ENCODE peak calls at places on chromosomes 4 and X, in nine cellular contexts. O is AG09309, D is uterus, E is pancreas, G is tibial nerve, S is HFF-Myc, K is spleen, J is adrenal gland, P is neural progenitor cell. N is an unnamed sample.

GRCh38 chr4:40877081-40877480 is 127.3 kb downstream of the NSUN7 start:
- DNase-seq in D (no peak), S (no peak), O (no peak), J (peak), E (no peak), P (no peak), G (no peak), K (no peak), N (no peak)

GRCh38 chr4:4460759-4461158 is 73.9 kb downstream of the NSG1 start:
- DNase-seq in D (no peak), P (no peak), O (no peak), J (no peak), S (no peak), G (no peak), E (no peak), K (no peak), N (no peak)

GRCh38 chr4:82975792-82976191 is 34.8 kb downstream of the LIN54 start:
- DNase-seq in S (peak), O (no peak), D (no peak), P (no peak), G (no peak), K (no peak), J (no peak), E (no peak), N (no peak)

GRCh38 chr4:176569301-176569700 is 223.4 kb downstream of the VEGFC start:
- DNase-seq in G (no peak), S (no peak), J (no peak), O (no peak), E (no peak), D (no peak), K (no peak), P (no peak), N (no peak)

GRCh38 chr4:8681391-8681790 is 88.8 kb downstream of the CPZ start:
- DNase-seq in D (no peak), E (no peak), S (no peak), K (peak), G (peak), O (no peak), J (no peak), P (no peak), N (no peak)

GRCh38 chr4:8571702-8572685 is 8.2 kb upstream of the GPR78 start:
- DNase-seq in P (no peak), D (no peak), E (no peak), S (no peak), K (peak), J (no peak), G (no peak), O (no peak), N (no peak)

GRCh38 chr4:76194325-76194724 is 19.3 kb downstream of the SCARB2 start:
- DNase-seq in G (no peak), P (no peak), D (no peak), O (peak), E (no peak), K (no peak), J (peak), S (peak), N (no peak)

GRCh38 chr4:7656244-7656800 is 221.6 kb upstream of the PSAPL1 start:
- DNase-seq in D (no peak), S (no peak), K (peak), J (no peak), P (no peak), E (no peak), G (no peak), O (no peak), N (no peak)

GRCh38 chr4:144670776-144671175 is 24.8 kb downstream of the HHIP start:
- DNase-seq in G (no peak), O (no peak), P (no peak), E (no peak), K (no peak), J (no peak), S (no peak), D (no peak), N (no peak)

GRCh38 chr4:64341711-64342110 is 67.5 kb downstream of the TECRL start:
- DNase-seq in O (no peak), G (no peak), D (no peak), P (no peak), K (peak), S (no peak), J (peak), E (no peak), N (peak)

GRCh38 chr4:10623862-10624261 is 60.7 kb downstream of the CLNK start:
- DNase-seq in S (no peak), J (no peak), K (no peak), G (no peak), E (no peak), O (no peak), P (no peak), D (no peak), N (no peak)

GRCh38 chrX:13750204-13750603 is 15.7 kb downstream of the OFD1 start:
- DNase-seq in G (no peak), K (no peak), O (no peak), E (no peak), D (no peak), P (peak), J (no peak), S (no peak), N (no peak)

GRCh38 chr4:10747186-10747585 is 62.6 kb upstream of the CLNK start:
- DNase-seq in D (no peak), S (no peak), E (no peak), P (no peak), G (no peak), O (no peak), K (no peak), J (no peak), N (no peak)

GRCh38 chrX:2692221-2693122 is 1.4 kb downstream of the CD99 start:
- DNase-seq in K (peak), J (no peak), P (peak), O (no peak), D (no peak), S (no peak), E (no peak), G (no peak), N (no peak)

GRCh38 chrX:2693123-2693438 is 2.0 kb downstream of the CD99 start:
- DNase-seq in J (no peak), G (no peak), P (no peak), S (no peak), E (no peak), O (no peak), K (peak), D (no peak), N (no peak)

GRCh38 chrX:2691543-2692220 is 587 bp downstream of the CD99 start:
- DNase-seq in J (peak), G (peak), E (no peak), P (peak), O (no peak), S (no peak), D (peak), K (peak), N (no peak)

GRCh38 chrX:2694868-2695267 is 3.8 kb downstream of the CD99 start:
- DNase-seq in O (no peak), S (no peak), E (no peak), G (no peak), J (no peak), K (no peak), P (no peak), D (no peak), N (no peak)

GRCh38 chrX:2693526-2694002 is 2.5 kb downstream of the CD99 start:
- DNase-seq in O (no peak), D (no peak), E (no peak), J (no peak), P (no peak), K (peak), G (no peak), S (no peak), N (no peak)
- H3K4me3 ChIP-seq in O (peak), D (no peak), E (peak), J (no peak), P (no peak), K (no peak), G (no peak), S (peak), N (no peak)

GRCh38 chr4:16496501-16496900 is 270.2 kb upstream of the TAPT1 start:
- DNase-seq in E (no peak), D (no peak), S (peak), P (no peak), G (no peak), O (peak), K (no peak), J (peak), N (no peak)
- TF ChIP-seq CTCF in E (no peak), D (no peak), S (no peak), P (no peak), G (no peak), O (peak), K (no peak), J (peak), N (no peak)

GRCh38 chr4:137543650-137544049 is 11.4 kb upstream of the PCDH18 start:
- DNase-seq in E (no peak), G (no peak), K (no peak), S (no peak), O (no peak), D (no peak), J (no peak), P (no peak), N (no peak)
- H3K4me3 ChIP-seq in E (no peak), G (no peak), K (no peak), S (no peak), O (no peak), D (no peak), J (no peak), P (peak), N (no peak)

GRCh38 chrX:106874075-106874474 is 29.1 kb downstream of the RIPPLY1 start:
- DNase-seq in J (no peak), O (no peak), S (peak), K (no peak), P (peak), G (no peak), E (no peak), D (no peak), N (no peak)
- TF ChIP-seq CTCF in J (peak), O (peak), S (peak), K (peak), P (peak), G (peak), E (peak), D (peak), N (peak)

GRCh38 chrX:131066237-131066636 is 8.1 kb downstream of the ARHGAP36 start:
- DNase-seq in P (no peak), O (no peak), K (no peak), J (no peak), S (no peak), G (no peak), E (no peak), D (no peak), N (no peak)
- H3K4me3 ChIP-seq in P (no peak), O (no peak), K (no peak), J (no peak), S (no peak), G (no peak), E (no peak), D (no peak), N (no peak)

GRCh38 chr4:185134176-185134869 is 8.7 kb upstream of the SLC25A4 start:
- DNase-seq in D (no peak), K (no peak), S (no peak), P (peak), O (peak), E (no peak), J (no peak), G (no peak), N (no peak)
- TF ChIP-seq CTCF in D (peak), K (peak), S (peak), P (peak), O (peak), E (peak), J (peak), G (peak), N (peak)

GRCh38 chrX:78652971-78653822 is 5.9 kb downstream of the RTL3 start:
- DNase-seq in K (no peak), E (no peak), G (no peak), O (peak), J (no peak), P (no peak), D (no peak), S (peak), N (no peak)
- H3K4me3 ChIP-seq in K (no peak), E (no peak), G (no peak), O (no peak), J (no peak), P (no peak), D (no peak), S (no peak), N (no peak)

GRCh38 chrX:8323356-8323755 is 141.3 kb upstream of the VCX3B start:
- DNase-seq in J (no peak), K (no peak), S (no peak), E (no peak), D (no peak), P (no peak), O (no peak), G (no peak), N (no peak)
- TF ChIP-seq CTCF in J (no peak), K (no peak), S (no peak), E (no peak), D (no peak), P (no peak), O (no peak), G (no peak), N (no peak)

N was measured in dorsolateral prefrontal cortex.